ENCODE peak calls at places on chromosome 3, in six cellular contexts. E, K, U, D, T and H are unnamed samples.

GRCh38 chr3:144670560-144670959 is 698.9 kb downstream of the DIPK2A start:
- DNase-seq in E (no peak), K (no peak), U (no peak), D (no peak), T (no peak), H (no peak)

GRCh38 chr3:150925751-150926201 is 20.5 kb upstream of the MINDY4B start:
- DNase-seq in E (peak; percentile 49), K (peak; percentile 69), U (peak; percentile 39), D (peak; percentile 90), T (peak; percentile 82), H (peak; percentile 40)

GRCh38 chr3:113454057-113454456 is 12.8 kb upstream of the CFAP44 start:
- DNase-seq in E (no peak), K (no peak), U (no peak), D (no peak), T (no peak), H (no peak)

GRCh38 chr3:51354172-51354571 is 30.9 kb upstream of the MANF start:
- DNase-seq in E (no peak), K (no peak), U (no peak), D (no peak), T (no peak), H (no peak)

GRCh38 chr3:43707998-43708397 is 17.3 kb downstream of the ABHD5 start:
- DNase-seq in E (no peak), K (no peak), U (no peak), D (no peak), T (no peak), H (no peak)

GRCh38 chr3:168117059-168117458 is 21.3 kb upstream of the GOLIM4 start:
- DNase-seq in E (no peak), K (no peak), U (no peak), D (no peak), T (no peak), H (no peak)

GRCh38 chr3:25155696-25156471 is 272.2 kb upstream of the RARB start:
- DNase-seq in E (no peak), K (no peak), U (no peak), D (peak; percentile 86), T (no peak), H (peak; percentile 8)

GRCh38 chr3:11477286-11477935 is 166.3 kb downstream of the VGLL4 start:
- DNase-seq in E (no peak), K (no peak), U (no peak), D (no peak), T (peak; percentile 65), H (no peak)

GRCh38 chr3:12159227-12159601 is 502 bp upstream of the TIMP4 start:
- DNase-seq in E (no peak), K (no peak), U (no peak), D (peak; percentile 81), T (peak; percentile 10), H (peak; percentile 2)

GRCh38 chr3:55012091-55012490 is 84.2 kb upstream of the LRTM1 start:
- DNase-seq in E (no peak), K (no peak), U (no peak), D (no peak), T (no peak), H (no peak)

GRCh38 chr3:181712505-181713299 is 977 bp downstream of the SOX2 start:
- DNase-seq in E (peak; percentile 15), K (no peak), U (no peak), D (no peak), T (peak; percentile 35), H (no peak)

GRCh38 chr3:61669676-61670299 is 108.4 kb downstream of the PTPRG start:
- DNase-seq in E (no peak), K (no peak), U (no peak), D (no peak), T (no peak), H (no peak)

GRCh38 chr3:133490468-133491351 is 82.8 kb upstream of the CDV3 start:
- DNase-seq in E (no peak), K (peak; percentile 85), U (peak; percentile 61), D (no peak), T (no peak), H (no peak)

GRCh38 chr3:113560845-113561623 is 28.7 kb downstream of the SIDT1 start:
- DNase-seq in E (no peak), K (no peak), U (no peak), D (no peak), T (no peak), H (no peak)

GRCh38 chr3:189270248-189270832 is 98.6 kb downstream of the TPRG1 start:
- DNase-seq in E (peak; percentile 51), K (no peak), U (peak; percentile 17), D (peak; percentile 78), T (peak; percentile 81), H (peak; percentile 4)

GRCh38 chr3:36403661-36404060 is 23.4 kb downstream of the STAC start:
- DNase-seq in E (no peak), K (no peak), U (no peak), D (no peak), T (no peak), H (no peak)

GRCh38 chr3:130892759-130893239 is 1.1 kb upstream of the ATP2C1 start:
- DNase-seq in E (peak; percentile 71), K (peak; percentile 69), U (peak; percentile 33), D (peak; percentile 47), T (peak; percentile 91), H (peak; percentile 52)

GRCh38 chr3:32571192-32571485 is 481 bp upstream of the DYNC1LI1 start:
- DNase-seq in E (no peak), K (no peak), U (no peak), D (no peak), T (no peak), H (no peak)

GRCh38 chr3:63912768-63913588 is 795 bp upstream of the SCAANT1 start:
- DNase-seq in E (peak; percentile 71), K (peak; percentile 53), U (peak; percentile 54), D (peak; percentile 56), T (peak; percentile 84), H (no peak)

GRCh38 chr3:48404440-48405342 is 25.2 kb downstream of the PLXNB1 start:
- DNase-seq in E (peak; percentile 7), K (peak; percentile 12), U (no peak), D (peak; percentile 23), T (no peak), H (no peak)

GRCh38 chr3:192237992-192238608 is 489.2 kb downstream of the FGF12 start:
- DNase-seq in E (no peak), K (no peak), U (no peak), D (peak; percentile 39), T (no peak), H (no peak)
- TF ChIP-seq CTCF in E (no peak), K (no peak), U (no peak), D (peak; percentile 66), T (no peak), H (peak; percentile 27)

GRCh38 chr3:47380026-47380600 is 708 bp upstream of the PTPN23 start:
- DNase-seq in E (no peak), K (no peak), U (no peak), D (no peak), T (no peak), H (no peak)
- TF ChIP-seq CTCF in E (peak; percentile 25), K (no peak), U (no peak), D (peak; percentile 15), T (no peak), H (peak; percentile 20)

DNA sequence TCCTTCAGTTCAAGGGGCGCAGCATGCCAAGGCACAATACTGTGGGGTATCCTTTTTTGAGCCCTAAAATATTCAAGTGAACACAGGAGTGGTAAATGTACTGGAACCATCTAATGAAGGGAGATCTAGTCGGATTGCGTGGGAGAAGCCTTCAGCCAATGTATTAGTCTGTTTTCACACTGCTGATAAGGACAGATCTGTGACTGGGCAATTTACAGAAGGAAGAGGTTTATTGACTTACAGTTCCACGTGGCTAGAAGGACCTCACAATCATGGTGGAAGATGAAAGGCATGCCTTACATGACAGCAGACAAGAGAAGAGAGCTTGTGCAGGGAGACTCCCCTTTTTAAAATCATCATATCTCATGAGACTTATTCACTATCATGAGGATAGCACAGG is 16.9 kb downstream of the HRG start:
- DNase-seq in E (no peak), K (no peak), U (no peak), D (no peak), T (peak; percentile 15), H (no peak)
- TF ChIP-seq CTCF in E (no peak), K (no peak), U (no peak), D (no peak), T (no peak), H (no peak)

GRCh38 chr3:157130138-157130880 is 29.6 kb downstream of the CCNL1 start:
- DNase-seq in E (no peak), K (peak; percentile 48), U (peak; percentile 80), D (peak; percentile 79), T (peak; percentile 89), H (peak; percentile 73)
- TF ChIP-seq CTCF in E (peak; percentile 61), K (peak; percentile 61), U (peak; percentile 87), D (peak; percentile 89), T (peak; percentile 82), H (peak; percentile 79)

DNA sequence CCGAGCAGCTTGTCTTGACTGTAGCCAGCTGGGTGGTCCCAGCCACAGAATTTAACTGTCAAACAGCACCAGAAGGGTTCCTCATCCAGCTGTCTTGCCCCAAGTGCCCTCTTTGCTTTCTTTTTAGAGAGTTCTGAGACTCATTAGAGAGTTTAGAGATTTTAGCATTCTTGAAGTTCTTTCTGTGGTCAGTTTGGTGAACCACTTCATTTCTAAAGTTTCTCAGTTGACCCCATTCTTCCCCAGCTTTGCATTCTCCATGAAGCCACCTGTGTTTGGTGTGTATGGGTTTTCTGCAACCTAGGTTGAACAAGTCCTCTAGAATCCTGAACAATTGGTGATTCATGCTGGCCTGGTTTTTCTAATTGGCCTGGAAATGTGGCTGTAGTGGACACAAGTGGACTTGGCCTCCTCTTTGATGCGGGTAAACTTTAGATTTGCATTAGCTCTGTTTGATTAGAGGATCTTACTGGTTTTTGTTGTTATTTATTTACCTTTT is 33.7 kb downstream of the FLNB start:
- DNase-seq in E (no peak), K (peak; percentile 52), U (no peak), D (no peak), T (no peak), H (no peak)
- TF ChIP-seq CTCF in E (no peak), K (no peak), U (no peak), D (no peak), T (no peak), H (no peak)